ENCODE peak calls at places on chromosomes 11 and 22, in nine cellular contexts. X is B cell, M is progenitor cell of endocrine pancreas, Z is H9, T is NCI-H774, P is GM23248, J is non-pigmented ciliary epithelial cell, O is NCI-H2227 treated with DMSO at 0.1 percent for 48 hours, B is Calu3. U is an unnamed sample.

GRCh38 chr11:105100976-105101630 is 38.5 kb downstream of the CARD18 start:
- DNase-seq in P (no peak), B (no peak), J (no peak), X (no peak), T (no peak), Z (no peak), M (no peak), O (no peak), U (no peak)

GRCh38 chr22:19066531-19067271 is 55.5 kb downstream of the DGCR2 start:
- DNase-seq in Z (no peak), T (no peak), M (no peak), J (peak; percentile 24), O (no peak), P (peak; percentile 89), B (no peak), X (no peak), U (no peak)

GRCh38 chr11:35151896-35152295 is 12.9 kb downstream of the CD44 start:
- DNase-seq in J (no peak), P (peak; percentile 43), O (no peak), Z (peak; percentile 72), T (no peak), M (no peak), X (no peak), B (no peak), U (no peak)

GRCh38 chr22:49764151-49764581 is 63.5 kb downstream of the BRD1 start:
- DNase-seq in T (no peak), J (no peak), Z (peak; percentile 45), P (peak; percentile 55), X (no peak), M (peak; percentile 8), B (no peak), O (no peak), U (no peak)

GRCh38 chr11:96197221-96197620 is 145.8 kb downstream of the MAML2 start:
- DNase-seq in J (no peak), B (no peak), M (no peak), X (no peak), P (peak; percentile 26), O (no peak), Z (no peak), T (no peak), U (no peak)

GRCh38 chr11:64036081-64037026 is 623 bp downstream of the FLRT1 start:
- DNase-seq in Z (no peak), O (peak; percentile 40), B (no peak), M (no peak), J (no peak), P (peak; percentile 76), X (no peak), T (no peak), U (no peak)

GRCh38 chr11:58576792-58577440 is 1.3 kb upstream of the LPXN start:
- DNase-seq in T (no peak), M (no peak), B (no peak), P (peak; percentile 73), O (no peak), Z (no peak), X (no peak), J (peak; percentile 36), U (peak; percentile 30)

GRCh38 chr11:126522152-126522551 is 166.7 kb downstream of the ST3GAL4 start:
- DNase-seq in M (no peak), J (no peak), Z (no peak), B (no peak), T (no peak), X (no peak), P (peak; percentile 26), O (no peak), U (no peak)

GRCh38 chr11:114017723-114018122 is 41.8 kb upstream of the ZBTB16 start:
- DNase-seq in M (no peak), X (no peak), J (no peak), B (no peak), Z (no peak), P (peak; percentile 48), T (no peak), O (no peak), U (no peak)

GRCh38 chr11:10669258-10670033 is 24.1 kb downstream of the IRAG1 start:
- DNase-seq in B (no peak), Z (no peak), J (no peak), T (no peak), P (peak; percentile 86), M (no peak), O (peak; percentile 53), X (no peak), U (no peak)

GRCh38 chr11:26974068-26974790 is 19.7 kb upstream of the FIBIN start:
- DNase-seq in P (peak; percentile 73), M (no peak), Z (no peak), O (no peak), B (no peak), T (no peak), J (no peak), X (no peak), U (no peak)

GRCh38 chr22:44455151-44455962 is 42.7 kb downstream of the RTL6 start:
- DNase-seq in X (no peak), J (no peak), P (no peak), Z (no peak), T (no peak), M (no peak), B (no peak), O (no peak), U (peak; percentile 59)

GRCh38 chr22:44276706-44277403 is 35.9 kb downstream of the SHISAL1 start:
- DNase-seq in J (no peak), O (no peak), T (no peak), B (no peak), X (no peak), P (no peak), Z (no peak), M (no peak), U (no peak)

GRCh38 chr11:46064221-46064620 is 57.0 kb downstream of the PHF21A start:
- DNase-seq in X (no peak), J (no peak), Z (no peak), B (no peak), P (peak; percentile 56), M (no peak), T (no peak), O (no peak), U (no peak)

GRCh38 chr11:11856638-11857037 is 14.9 kb downstream of the USP47 start:
- DNase-seq in O (no peak), J (no peak), M (no peak), Z (no peak), X (no peak), B (no peak), T (no peak), P (peak; percentile 22), U (no peak)

GRCh38 chr22:30425616-30426394 is at the start of gene MTFP1:
- DNase-seq in P (peak; percentile 74), O (peak; percentile 53), T (no peak), J (no peak), M (peak; percentile 51), X (peak; percentile 46), Z (peak; percentile 87), B (peak; percentile 66), U (peak; percentile 72)

GRCh38 chr11:95908826-95909225 is 15.1 kb downstream of the MTMR2 start:
- DNase-seq in X (no peak), O (no peak), M (no peak), P (peak; percentile 55), T (no peak), Z (no peak), B (no peak), J (no peak), U (no peak)

GRCh38 chr11:12617632-12618031 is 56.6 kb upstream of the TEAD1 start:
- DNase-seq in M (no peak), J (no peak), O (no peak), T (no peak), B (no peak), X (no peak), Z (no peak), P (no peak), U (no peak)

GRCh38 chr11:43905788-43906187 is 25.2 kb downstream of the ALKBH3 start:
- DNase-seq in T (no peak), J (no peak), X (no peak), M (no peak), B (no peak), P (peak; percentile 34), O (peak; percentile 91), Z (no peak), U (no peak)

GRCh38 chr11:71946144-71946571 is 17.3 kb downstream of the RNF121 start:
- DNase-seq in P (peak; percentile 73), O (no peak), T (no peak), J (no peak), Z (no peak), M (no peak), X (no peak), B (no peak), U (no peak)

GRCh38 chr11:27496461-27496860 is 10.1 kb downstream of the LIN7C start:
- DNase-seq in X (no peak), T (no peak), O (no peak), Z (no peak), J (no peak), P (peak; percentile 54), B (no peak), M (no peak), U (no peak)

GRCh38 chr22:21702700-21703683 is 32.6 kb downstream of the YPEL1 start:
- DNase-seq in B (no peak), M (no peak), Z (no peak), O (no peak), J (no peak), T (no peak), X (no peak), P (no peak), U (no peak)

GRCh38 chr11:114059278-114059983 is at the start of gene ZBTB16:
- DNase-seq in B (no peak), P (peak; percentile 37), X (peak; percentile 50), Z (peak; percentile 92), M (peak; percentile 73), T (peak; percentile 74), O (peak; percentile 76), J (no peak), U (no peak)

GRCh38 chr11:26229270-26229669 is 102.7 kb upstream of the ANO3 start:
- DNase-seq in O (no peak), J (peak; percentile 79), M (no peak), Z (no peak), T (no peak), X (no peak), P (peak; percentile 66), B (no peak), U (no peak)

GRCh38 chr22:40345801-40346177 is 511 bp upstream of the ADSL start:
- DNase-seq in X (peak; percentile 49), Z (no peak), T (no peak), P (peak; percentile 73), B (no peak), M (no peak), J (no peak), O (peak; percentile 37), U (peak; percentile 68)

GRCh38 chr11:8018742-8019631 is 31.9 kb downstream of the EIF3F start:
- DNase-seq in B (peak; percentile 47), M (peak; percentile 53), T (peak; percentile 46), O (peak; percentile 59), Z (peak; percentile 87), P (peak; percentile 91), J (no peak), X (peak; percentile 59), U (no peak)